ENCODE peak calls at places on chromosomes 12 and 14, in ten cellular contexts. R is cardiac fibroblast, M is HCT116, Z is AG04450, V is adrenal gland, O is heart right ventricle, J is fibroblast of mammary gland, D is fibroblast of pulmonary artery, Q is neural progenitor cell, E is GM12865. H is an unnamed sample.
A peak's percentile ranks its signal among the peaks of the same experiment; 100 is the strongest.

GRCh38 chr12:67784831-67785230 is 136.3 kb downstream of the DYRK2 start:
- DNase-seq in J (peak; percentile 31), V (no peak), O (no peak), Q (no peak), E (no peak), D (no peak), Z (no peak), R (no peak), M (no peak), H (no peak)

GRCh38 chr14:92598549-92598905 is 84.9 kb downstream of the RIN3 start:
- DNase-seq in J (no peak), Q (no peak), D (no peak), M (no peak), O (no peak), R (no peak), E (no peak), V (no peak), Z (no peak), H (no peak)

GRCh38 chr12:19740472-19741131 is 301.3 kb downstream of the AEBP2 start:
- DNase-seq in R (peak; percentile 58), Q (no peak), Z (no peak), V (no peak), E (no peak), O (no peak), J (peak; percentile 24), D (no peak), M (no peak), H (no peak)

GRCh38 chr14:105177082-105177481 is 4.0 kb downstream of the NUDT14 start:
- DNase-seq in O (no peak), Z (no peak), R (no peak), V (no peak), M (no peak), E (no peak), Q (no peak), J (no peak), D (no peak), H (no peak)

GRCh38 chr12:25759752-25760151 is 198.7 kb upstream of the RASSF8 start:
- DNase-seq in Q (no peak), M (no peak), D (peak; percentile 7), Z (no peak), O (no peak), V (no peak), R (no peak), E (no peak), J (no peak), H (no peak)

GRCh38 chr14:77120771-77121743 is 20.5 kb downstream of the ZDHHC22 start:
- DNase-seq in V (peak; percentile 67), O (no peak), M (no peak), D (peak; percentile 11), Z (no peak), Q (no peak), R (no peak), E (peak; percentile 93), J (no peak), H (no peak)

GRCh38 chr12:86134571-86134970 is 121.6 kb downstream of the MGAT4C start:
- DNase-seq in O (no peak), J (peak; percentile 52), D (peak; percentile 14), Q (no peak), R (peak; percentile 7), V (no peak), Z (no peak), E (no peak), M (no peak), H (no peak)

GRCh38 chr12:16238661-16239060 is 38.8 kb downstream of the SLC15A5 start:
- DNase-seq in D (peak; percentile 84), M (no peak), Z (no peak), E (no peak), O (no peak), J (peak; percentile 84), Q (no peak), R (peak; percentile 37), V (no peak), H (no peak)

GRCh38 chr12:19130224-19131019 is 889 bp downstream of the PLEKHA5 start:
- DNase-seq in M (no peak), Z (no peak), D (no peak), E (no peak), Q (peak; percentile 62), R (peak; percentile 19), J (peak; percentile 16), O (peak; percentile 25), V (peak; percentile 25), H (no peak)

GRCh38 chr14:22432348-22432976 is 156.6 kb downstream of the DAD1 start:
- DNase-seq in Q (no peak), M (peak; percentile 13), R (peak; percentile 97), V (peak; percentile 72), O (peak; percentile 66), Z (peak; percentile 74), J (peak; percentile 93), E (peak; percentile 45), D (peak; percentile 98), H (peak; percentile 95)

GRCh38 chr14:56122306-56122705 is 4.1 kb downstream of the PELI2 start:
- DNase-seq in R (no peak), D (no peak), V (no peak), E (no peak), Q (no peak), M (no peak), Z (no peak), O (no peak), J (peak; percentile 64), H (no peak)

GRCh38 chr12:124512667-124513296 is 54.6 kb downstream of the NCOR2 start:
- DNase-seq in J (peak; percentile 99), Z (peak; percentile 86), M (peak; percentile 93), Q (peak; percentile 97), R (peak; percentile 97), V (peak; percentile 95), D (peak; percentile 98), O (peak; percentile 90), E (no peak), H (peak; percentile 65)

GRCh38 chr12:101891462-101891971 is 14.1 kb downstream of the DRAM1 start:
- DNase-seq in O (no peak), E (peak; percentile 70), V (peak; percentile 74), Q (no peak), Z (peak; percentile 75), R (peak; percentile 69), M (no peak), J (peak; percentile 70), D (peak; percentile 77), H (no peak)

GRCh38 chr14:68359862-68360552 is 432.9 kb downstream of the ZFP36L1 start:
- DNase-seq in V (peak; percentile 29), O (peak; percentile 40), E (peak; percentile 37), J (peak; percentile 17), R (peak; percentile 75), Z (no peak), Q (no peak), M (peak; percentile 37), D (peak; percentile 53), H (no peak)

GRCh38 chr14:89365071-89365801 is 51.8 kb downstream of the FOXN3 start:
- DNase-seq in J (peak; percentile 17), D (peak; percentile 49), Q (no peak), Z (no peak), R (peak; percentile 23), V (peak; percentile 44), M (no peak), O (peak; percentile 51), E (peak; percentile 92), H (no peak)

GRCh38 chr12:42129595-42130204 is 15.0 kb downstream of the GXYLT1 start:
- DNase-seq in O (peak; percentile 45), M (peak; percentile 61), Z (no peak), D (peak; percentile 83), J (peak; percentile 84), Q (peak; percentile 66), E (peak; percentile 59), V (peak; percentile 67), R (peak; percentile 80), H (no peak)

GRCh38 chr12:40970320-40970907 is 217.7 kb upstream of the PDZRN4 start:
- DNase-seq in Q (peak; percentile 26), O (no peak), R (no peak), Z (no peak), J (no peak), V (no peak), D (no peak), M (peak; percentile 32), E (peak; percentile 1), H (no peak)
- TF ChIP-seq CTCF in Q (peak; percentile 51), O (no peak), R (no peak), Z (no peak), J (no peak), V (no peak), D (no peak), M (peak; percentile 24), E (no peak), H (peak; percentile 46)

DNA sequence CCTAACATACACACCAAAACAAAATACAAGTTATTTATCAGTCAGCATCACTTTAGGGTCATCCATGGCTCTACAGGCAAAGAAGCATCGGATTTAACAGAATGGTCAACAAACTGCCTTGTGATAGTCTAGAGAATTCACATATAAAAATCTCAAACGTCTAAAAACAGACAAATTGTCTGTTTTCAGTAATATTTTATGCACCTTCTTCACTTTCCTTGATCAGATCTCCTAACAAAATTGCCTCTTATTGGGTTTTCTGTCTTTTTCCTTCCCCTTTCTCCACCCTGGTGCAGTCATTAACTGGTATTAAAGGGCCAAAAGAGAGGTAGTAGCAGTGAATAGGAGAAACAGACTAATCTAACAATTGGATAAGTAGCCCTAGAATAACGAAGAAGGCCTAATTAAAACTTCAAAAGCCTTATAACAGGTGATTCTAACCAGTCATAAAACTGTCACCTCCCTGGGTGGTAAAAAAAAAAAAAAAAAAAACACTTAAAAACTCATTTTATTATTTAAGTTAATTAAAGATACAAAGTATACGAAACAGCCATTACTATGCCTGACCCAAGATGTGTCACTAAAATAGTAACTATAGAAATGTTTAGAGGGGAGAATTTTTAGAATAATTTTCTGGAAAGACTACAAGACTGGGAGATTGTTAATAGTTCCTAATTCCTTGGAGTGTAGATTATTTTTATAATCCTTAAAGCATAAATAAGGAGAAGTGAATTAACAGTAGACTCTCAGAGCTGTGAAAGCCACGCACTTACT is 1.5 kb downstream of the KIF21A start:
- DNase-seq in V (no peak), R (no peak), O (no peak), Z (no peak), D (no peak), Q (no peak), E (no peak), M (no peak), J (no peak), H (no peak)
- H3K4me3 ChIP-seq in V (no peak overlapping the region), R (peak overlapping the region; percentile 76), O (no peak overlapping the region), Z (no peak overlapping the region), D (peak overlapping the region; percentile 74), Q (peak overlapping the region; percentile 94), E (peak overlapping the region; percentile 69), M (peak overlapping the region; percentile 80), J (peak overlapping the region; percentile 69), H (peak overlapping the region; percentile 79)

GRCh38 chr12:3427956-3428355 is 63.0 kb upstream of the PRMT8 start:
- DNase-seq in J (no peak), M (no peak), R (no peak), D (no peak), Q (no peak), V (no peak), Z (no peak), O (no peak), E (no peak), H (no peak)
- TF ChIP-seq CTCF in J (no peak), M (no peak), R (no peak), D (no peak), Q (no peak), V (no peak), Z (no peak), O (no peak), E (no peak), H (no peak)

DNA sequence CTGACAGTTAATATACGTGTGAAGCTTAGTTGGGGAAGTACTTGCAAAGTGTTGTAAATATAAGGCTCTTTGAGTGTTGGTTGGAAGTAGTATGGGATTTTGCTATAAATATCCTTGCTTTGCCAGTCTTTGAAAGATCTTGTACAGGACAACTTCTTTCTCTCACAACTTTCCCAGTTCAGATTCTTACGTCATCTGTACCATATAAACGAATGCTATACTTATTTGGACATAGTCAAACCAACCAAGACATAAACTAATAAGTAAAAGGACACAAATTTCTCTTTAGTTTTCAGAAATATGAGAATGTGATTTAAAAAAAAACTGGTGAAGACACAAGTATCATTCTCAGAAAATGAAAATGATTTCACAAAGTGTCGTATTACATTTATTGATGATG is 153.1 kb upstream of the NPAS3 start:
- DNase-seq in Q (no peak), V (no peak), J (no peak), E (no peak), D (no peak), Z (no peak), O (no peak), R (no peak), M (no peak), H (no peak)
- H3K4me3 ChIP-seq in Q (no peak overlapping the region), V (no peak overlapping the region), J (no peak overlapping the region), E (no peak overlapping the region), D (no peak overlapping the region), Z (no peak overlapping the region), O (no peak overlapping the region), R (no peak overlapping the region), M (no peak overlapping the region), H (no peak overlapping the region)